ENCODE peak calls at places on chromosomes 7 and 10, in ten cellular contexts. One of them, this sample, is unnamed. For H3K36me3 and H3K27me3, the result is how much of the 10 kb centered on the place peaks cover.

GRCh38 chr7:91250706-91251105 is 13.5 kb upstream of the FZD1 start:
- DNase-seq in psoas muscle: no peak
- DNase-seq in body of pancreas: no peak
- DNase-seq in kidney epithelial cell: no peak
- DNase-seq in neuronal stem cell: no peak
- DNase-seq in DND-41: no peak
- DNase-seq in CD8-positive, alpha-beta memory T cell: no peak
- DNase-seq in neural progenitor cell: no peak
- DNase-seq in astrocyte: no peak
- DNase-seq in SJCRH30: peak
- DNase-seq in this sample: no peak

GRCh38 chr7:138842111-138842510 is 44.1 kb upstream of the ATP6V0A4 start:
- DNase-seq in psoas muscle: no peak
- DNase-seq in body of pancreas: no peak
- DNase-seq in kidney epithelial cell: peak
- DNase-seq in neuronal stem cell: no peak
- DNase-seq in DND-41: no peak
- DNase-seq in CD8-positive, alpha-beta memory T cell: no peak
- DNase-seq in neural progenitor cell: peak
- DNase-seq in astrocyte: peak
- DNase-seq in SJCRH30: no peak
- DNase-seq in this sample: peak

GRCh38 chr7:137990251-137990901 is 11.5 kb downstream of the CREB3L2 start:
- DNase-seq in psoas muscle: no peak
- DNase-seq in body of pancreas: no peak
- DNase-seq in kidney epithelial cell: no peak
- DNase-seq in neuronal stem cell: no peak
- DNase-seq in DND-41: no peak
- DNase-seq in CD8-positive, alpha-beta memory T cell: no peak
- DNase-seq in neural progenitor cell: no peak
- DNase-seq in astrocyte: peak
- DNase-seq in SJCRH30: no peak
- DNase-seq in this sample: no peak

GRCh38 chr7:112420236-112420945 is 29.9 kb upstream of the IFRD1 start:
- DNase-seq in psoas muscle: no peak
- DNase-seq in body of pancreas: no peak
- DNase-seq in kidney epithelial cell: no peak
- DNase-seq in neuronal stem cell: peak
- DNase-seq in DND-41: no peak
- DNase-seq in CD8-positive, alpha-beta memory T cell: no peak
- DNase-seq in neural progenitor cell: peak
- DNase-seq in astrocyte: peak
- DNase-seq in SJCRH30: no peak
- DNase-seq in this sample: no peak

GRCh38 chr10:12971001-12971788 is 30.3 kb downstream of the CCDC3 start:
- DNase-seq in psoas muscle: no peak
- DNase-seq in body of pancreas: no peak
- DNase-seq in kidney epithelial cell: no peak
- DNase-seq in neuronal stem cell: no peak
- DNase-seq in DND-41: no peak
- DNase-seq in CD8-positive, alpha-beta memory T cell: no peak
- DNase-seq in neural progenitor cell: no peak
- DNase-seq in astrocyte: no peak
- DNase-seq in SJCRH30: peak
- DNase-seq in this sample: no peak

GRCh38 chr10:121667948-121668335 is 69.7 kb upstream of the FGFR2 start:
- DNase-seq in psoas muscle: no peak
- DNase-seq in body of pancreas: no peak
- DNase-seq in kidney epithelial cell: no peak
- DNase-seq in neuronal stem cell: no peak
- DNase-seq in DND-41: no peak
- DNase-seq in CD8-positive, alpha-beta memory T cell: no peak
- DNase-seq in neural progenitor cell: no peak
- DNase-seq in astrocyte: peak
- DNase-seq in SJCRH30: no peak
- DNase-seq in this sample: no peak

GRCh38 chr7:43076189-43076605 is 36.2 kb upstream of the HECW1 start:
- DNase-seq in psoas muscle: no peak
- DNase-seq in body of pancreas: no peak
- DNase-seq in kidney epithelial cell: no peak
- DNase-seq in neuronal stem cell: no peak
- DNase-seq in DND-41: no peak
- DNase-seq in CD8-positive, alpha-beta memory T cell: no peak
- DNase-seq in neural progenitor cell: no peak
- DNase-seq in astrocyte: no peak
- DNase-seq in SJCRH30: peak
- DNase-seq in this sample: no peak

GRCh38 chr7:142338633-142339501 is 81.0 kb upstream of the PRSS58 start:
- DNase-seq in psoas muscle: peak
- DNase-seq in body of pancreas: no peak
- DNase-seq in kidney epithelial cell: no peak
- DNase-seq in neuronal stem cell: peak
- DNase-seq in DND-41: peak
- DNase-seq in CD8-positive, alpha-beta memory T cell: no peak
- DNase-seq in neural progenitor cell: peak
- DNase-seq in astrocyte: no peak
- DNase-seq in SJCRH30: peak
- DNase-seq in this sample: peak

GRCh38 chr7:132485600-132486594 is 90.4 kb downstream of the PLXNA4 start:
- DNase-seq in psoas muscle: peak
- DNase-seq in body of pancreas: peak
- DNase-seq in kidney epithelial cell: no peak
- DNase-seq in neuronal stem cell: no peak
- DNase-seq in DND-41: peak
- DNase-seq in CD8-positive, alpha-beta memory T cell: peak
- DNase-seq in neural progenitor cell: no peak
- DNase-seq in astrocyte: peak
- DNase-seq in SJCRH30: no peak
- DNase-seq in this sample: peak

GRCh38 chr10:97197030-97197500 is 11.3 kb upstream of the SLIT1 start:
- DNase-seq in psoas muscle: no peak
- DNase-seq in body of pancreas: no peak
- DNase-seq in kidney epithelial cell: no peak
- DNase-seq in neuronal stem cell: no peak
- DNase-seq in DND-41: no peak
- DNase-seq in CD8-positive, alpha-beta memory T cell: no peak
- DNase-seq in neural progenitor cell: no peak
- DNase-seq in astrocyte: no peak
- DNase-seq in SJCRH30: no peak
- DNase-seq in this sample: peak

GRCh38 chr7:37065779-37066271 is 341.5 kb upstream of the AOAH start:
- DNase-seq in psoas muscle: no peak
- DNase-seq in body of pancreas: no peak
- DNase-seq in kidney epithelial cell: no peak
- DNase-seq in neuronal stem cell: no peak
- DNase-seq in DND-41: no peak
- DNase-seq in CD8-positive, alpha-beta memory T cell: no peak
- DNase-seq in neural progenitor cell: no peak
- DNase-seq in astrocyte: peak
- DNase-seq in SJCRH30: peak
- DNase-seq in this sample: no peak

GRCh38 chr10:60429084-60429849 is 39.6 kb upstream of the ANK3 start:
- DNase-seq in psoas muscle: no peak
- DNase-seq in body of pancreas: no peak
- DNase-seq in kidney epithelial cell: no peak
- DNase-seq in neuronal stem cell: no peak
- DNase-seq in DND-41: no peak
- DNase-seq in CD8-positive, alpha-beta memory T cell: no peak
- DNase-seq in neural progenitor cell: no peak
- DNase-seq in astrocyte: peak
- DNase-seq in SJCRH30: no peak
- DNase-seq in this sample: no peak

GRCh38 chr10:105981679-105982078 is 1182.8 kb downstream of the SORCS1 start:
- DNase-seq in psoas muscle: no peak
- DNase-seq in body of pancreas: no peak
- DNase-seq in kidney epithelial cell: no peak
- DNase-seq in neuronal stem cell: no peak
- DNase-seq in DND-41: no peak
- DNase-seq in CD8-positive, alpha-beta memory T cell: no peak
- DNase-seq in neural progenitor cell: no peak
- DNase-seq in astrocyte: no peak
- DNase-seq in SJCRH30: no peak
- DNase-seq in this sample: no peak

GRCh38 chr7:142770720-142771352 is at the start of gene PRSS2:
- DNase-seq in psoas muscle: no peak
- DNase-seq in body of pancreas: peak
- DNase-seq in kidney epithelial cell: no peak
- DNase-seq in neuronal stem cell: no peak
- DNase-seq in DND-41: no peak
- DNase-seq in CD8-positive, alpha-beta memory T cell: no peak
- DNase-seq in neural progenitor cell: no peak
- DNase-seq in astrocyte: no peak
- DNase-seq in SJCRH30: no peak
- DNase-seq in this sample: no peak

GRCh38 chr10:80713398-80713928 is 175.8 kb downstream of the SH2D4B start:
- DNase-seq in psoas muscle: no peak
- DNase-seq in body of pancreas: no peak
- DNase-seq in kidney epithelial cell: no peak
- DNase-seq in neuronal stem cell: no peak
- DNase-seq in DND-41: no peak
- DNase-seq in CD8-positive, alpha-beta memory T cell: no peak
- DNase-seq in neural progenitor cell: peak
- DNase-seq in astrocyte: no peak
- DNase-seq in SJCRH30: no peak
- DNase-seq in this sample: no peak

GRCh38 chr7:125927556-125927955 is 997.9 kb upstream of the POT1 start:
- DNase-seq in psoas muscle: no peak
- DNase-seq in body of pancreas: no peak
- DNase-seq in kidney epithelial cell: no peak
- DNase-seq in neuronal stem cell: no peak
- DNase-seq in DND-41: no peak
- DNase-seq in CD8-positive, alpha-beta memory T cell: no peak
- DNase-seq in neural progenitor cell: peak
- DNase-seq in astrocyte: no peak
- DNase-seq in SJCRH30: peak
- DNase-seq in this sample: no peak
- H3K4me3 ChIP-seq in psoas muscle: no peak
- H3K4me3 ChIP-seq in body of pancreas: no peak
- H3K4me3 ChIP-seq in kidney epithelial cell: no peak
- H3K4me3 ChIP-seq in neuronal stem cell: no peak
- H3K4me3 ChIP-seq in DND-41: no peak
- H3K4me3 ChIP-seq in CD8-positive, alpha-beta memory T cell: no peak
- H3K4me3 ChIP-seq in neural progenitor cell: no peak
- H3K4me3 ChIP-seq in astrocyte: no peak
- H3K4me3 ChIP-seq in SJCRH30: no peak
- H3K4me3 ChIP-seq in this sample: no peak

DNA sequence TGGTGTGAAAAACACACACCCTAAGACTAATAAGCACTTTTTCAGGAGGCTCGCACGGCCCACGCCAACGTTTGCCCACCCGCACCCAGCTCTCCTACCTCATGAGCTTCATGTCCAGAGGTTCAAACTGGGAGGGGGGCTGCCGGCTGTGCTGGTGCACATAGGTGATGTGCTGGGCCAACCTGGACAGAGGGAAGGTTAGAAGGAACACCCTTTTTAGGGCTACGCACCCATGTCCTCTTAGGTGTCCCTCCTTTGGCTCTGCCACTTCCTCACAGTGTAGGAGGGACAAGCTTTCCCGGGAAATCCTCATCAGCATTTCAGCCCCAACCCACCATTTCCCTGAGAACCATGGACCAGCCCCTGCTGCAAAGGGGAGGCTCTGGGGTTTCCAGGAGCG is 5.9 kb downstream of the MCM7 start:
- DNase-seq in psoas muscle: no peak
- DNase-seq in body of pancreas: no peak
- DNase-seq in kidney epithelial cell: no peak
- DNase-seq in neuronal stem cell: no peak
- DNase-seq in DND-41: no peak
- DNase-seq in CD8-positive, alpha-beta memory T cell: no peak
- DNase-seq in neural progenitor cell: no peak
- DNase-seq in astrocyte: no peak
- DNase-seq in SJCRH30: no peak
- DNase-seq in this sample: peak
- H3K36me3 ChIP-seq in psoas muscle: half or more
- H3K36me3 ChIP-seq in body of pancreas: under half
- H3K36me3 ChIP-seq in kidney epithelial cell: under half
- H3K36me3 ChIP-seq in neuronal stem cell: half or more
- H3K36me3 ChIP-seq in DND-41: half or more
- H3K36me3 ChIP-seq in CD8-positive, alpha-beta memory T cell: half or more
- H3K36me3 ChIP-seq in neural progenitor cell: under half
- H3K36me3 ChIP-seq in astrocyte: half or more
- H3K36me3 ChIP-seq in SJCRH30: half or more
- H3K36me3 ChIP-seq in this sample: half or more

GRCh38 chr10:129898701-129899563 is 65.1 kb downstream of the EBF3 start:
- DNase-seq in psoas muscle: peak
- DNase-seq in body of pancreas: no peak
- DNase-seq in kidney epithelial cell: no peak
- DNase-seq in neuronal stem cell: no peak
- DNase-seq in DND-41: no peak
- DNase-seq in CD8-positive, alpha-beta memory T cell: no peak
- DNase-seq in neural progenitor cell: no peak
- DNase-seq in astrocyte: no peak
- DNase-seq in SJCRH30: no peak
- DNase-seq in this sample: no peak

GRCh38 chr10:129897851-129898463 is 66.1 kb downstream of the EBF3 start:
- DNase-seq in psoas muscle: no peak
- DNase-seq in body of pancreas: no peak
- DNase-seq in kidney epithelial cell: no peak
- DNase-seq in neuronal stem cell: no peak
- DNase-seq in DND-41: no peak
- DNase-seq in CD8-positive, alpha-beta memory T cell: no peak
- DNase-seq in neural progenitor cell: no peak
- DNase-seq in astrocyte: no peak
- DNase-seq in SJCRH30: no peak
- DNase-seq in this sample: peak

GRCh38 chr10:129893690-129894089 is 70.4 kb downstream of the EBF3 start:
- DNase-seq in psoas muscle: peak
- DNase-seq in body of pancreas: no peak
- DNase-seq in kidney epithelial cell: no peak
- DNase-seq in neuronal stem cell: no peak
- DNase-seq in DND-41: no peak
- DNase-seq in CD8-positive, alpha-beta memory T cell: no peak
- DNase-seq in neural progenitor cell: no peak
- DNase-seq in astrocyte: no peak
- DNase-seq in SJCRH30: no peak
- DNase-seq in this sample: no peak

GRCh38 chr10:129894721-129895120 is 69.4 kb downstream of the EBF3 start:
- DNase-seq in psoas muscle: no peak
- DNase-seq in body of pancreas: no peak
- DNase-seq in kidney epithelial cell: no peak
- DNase-seq in neuronal stem cell: no peak
- DNase-seq in DND-41: no peak
- DNase-seq in CD8-positive, alpha-beta memory T cell: no peak
- DNase-seq in neural progenitor cell: no peak
- DNase-seq in astrocyte: no peak
- DNase-seq in SJCRH30: no peak
- DNase-seq in this sample: no peak

GRCh38 chr10:129896231-129897150 is 67.6 kb downstream of the EBF3 start:
- DNase-seq in psoas muscle: peak
- DNase-seq in body of pancreas: no peak
- DNase-seq in kidney epithelial cell: no peak
- DNase-seq in neuronal stem cell: peak
- DNase-seq in DND-41: no peak
- DNase-seq in CD8-positive, alpha-beta memory T cell: no peak
- DNase-seq in neural progenitor cell: peak
- DNase-seq in astrocyte: no peak
- DNase-seq in SJCRH30: no peak
- DNase-seq in this sample: peak
- H3K27me3 ChIP-seq in psoas muscle: under half
- H3K27me3 ChIP-seq in body of pancreas: under half
- H3K27me3 ChIP-seq in kidney epithelial cell: under half
- H3K27me3 ChIP-seq in neuronal stem cell: under half
- H3K27me3 ChIP-seq in DND-41: under half
- H3K27me3 ChIP-seq in CD8-positive, alpha-beta memory T cell: under half
- H3K27me3 ChIP-seq in neural progenitor cell: under half
- H3K27me3 ChIP-seq in astrocyte: under half
- H3K27me3 ChIP-seq in SJCRH30: under half
- H3K27me3 ChIP-seq in this sample: under half

GRCh38 chr10:63260103-63260859 is 127.2 kb downstream of the NRBF2 start:
- DNase-seq in psoas muscle: no peak
- DNase-seq in body of pancreas: no peak
- DNase-seq in kidney epithelial cell: no peak
- DNase-seq in neuronal stem cell: no peak
- DNase-seq in DND-41: no peak
- DNase-seq in CD8-positive, alpha-beta memory T cell: no peak
- DNase-seq in neural progenitor cell: no peak
- DNase-seq in astrocyte: no peak
- DNase-seq in SJCRH30: no peak
- DNase-seq in this sample: no peak
- H3K4me3 ChIP-seq in psoas muscle: no peak
- H3K4me3 ChIP-seq in body of pancreas: no peak
- H3K4me3 ChIP-seq in kidney epithelial cell: no peak
- H3K4me3 ChIP-seq in neuronal stem cell: no peak
- H3K4me3 ChIP-seq in DND-41: no peak
- H3K4me3 ChIP-seq in CD8-positive, alpha-beta memory T cell: no peak
- H3K4me3 ChIP-seq in neural progenitor cell: no peak
- H3K4me3 ChIP-seq in astrocyte: no peak
- H3K4me3 ChIP-seq in SJCRH30: no peak
- H3K4me3 ChIP-seq in this sample: no peak